ENCODE peak calls at places on chromosomes 4 and X, in seven cellular contexts. B is stimulated activated CD4-positive, alpha-beta T cell treated with anti-CD3 and anti-CD28 coated beads, Interleukin-2, amount 100 ng/mL, for 4 hours; L is pulmonary artery endothelial cell; N is C1 segment of cervical spinal cord; K is SK-MEL-5; R is T-cell; H is occipital lobe. U is an unnamed sample.

GRCh38 chr4:69907151-69907550 is 23.7 kb upstream of the CSN1S1 start:
- DNase-seq in B (no peak), L (no peak), N (no peak), K (no peak), R (no peak), H (no peak), U (no peak)

GRCh38 chr4:6727943-6728250 is 11.9 kb downstream of the BLOC1S4 start:
- DNase-seq in B (no peak), L (no peak), N (no peak), K (no peak), R (no peak), H (no peak), U (no peak)

GRCh38 chrX:149365061-149365460 is 140.0 kb downstream of the IDS start:
- DNase-seq in B (no peak), L (no peak), N (no peak), K (no peak), R (no peak), H (no peak), U (no peak)

GRCh38 chr4:137825505-137825904 is 293.2 kb upstream of the PCDH18 start:
- DNase-seq in B (no peak), L (no peak), N (no peak), K (no peak), R (no peak), H (no peak), U (no peak)

GRCh38 chr4:44256414-44256813 is 192.2 kb downstream of the KCTD8 start:
- DNase-seq in B (no peak), L (no peak), N (peak), K (peak), R (no peak), H (no peak), U (no peak)

GRCh38 chrX:71315917-71316316 is 14.4 kb downstream of the ITGB1BP2 start:
- DNase-seq in B (no peak), L (no peak), N (no peak), K (no peak), R (no peak), H (no peak), U (no peak)

GRCh38 chrX:130738638-130739195 is 164.3 kb downstream of the ENOX2 start:
- DNase-seq in B (no peak), L (no peak), N (no peak), K (no peak), R (no peak), H (no peak), U (no peak)

GRCh38 chr4:186790630-186791029 is 67.0 kb upstream of the FAT1 start:
- DNase-seq in B (no peak), L (no peak), N (no peak), K (no peak), R (no peak), H (no peak), U (no peak)

GRCh38 chr4:169260217-169260866 is 10.4 kb downstream of the SH3RF1 start:
- DNase-seq in B (no peak), L (no peak), N (no peak), K (no peak), R (no peak), H (no peak), U (no peak)

GRCh38 chr4:15003891-15004700 is 1.8 kb downstream of the CPEB2 start:
- DNase-seq in B (peak), L (no peak), N (peak), K (no peak), R (peak), H (peak), U (peak)

U was measured in NAMALWA.